ENCODE peak calls at places on chromosomes 2 and 18, in ten cellular contexts. V, X, P, R, J, I, B, A, E and C are unnamed samples.

GRCh38 chr2:126901459-126901858 is 2.8 kb downstream of the TEX51 start:
- DNase-seq in V (no peak), X (no peak), P (no peak), R (no peak), J (no peak), I (no peak), B (no peak), A (no peak), E (no peak), C (no peak)

GRCh38 chr2:41722668-41723369 is 325.0 kb upstream of the PKDCC start:
- DNase-seq in V (peak; percentile 31), X (no peak), P (peak; percentile 94), R (peak; percentile 24), J (no peak), I (peak; percentile 11), B (no peak), A (no peak), E (no peak), C (no peak)

GRCh38 chr2:205778326-205778725 is 96.0 kb downstream of the NRP2 start:
- DNase-seq in V (no peak), X (no peak), P (no peak), R (no peak), J (peak; percentile 59), I (no peak), B (no peak), A (no peak), E (no peak), C (no peak)

GRCh38 chr2:240395896-240396622 is 39.4 kb upstream of the GPC1 start:
- DNase-seq in V (no peak), X (no peak), P (no peak), R (no peak), J (no peak), I (no peak), B (no peak), A (no peak), E (no peak), C (no peak)

GRCh38 chr18:47100214-47100831 is 50.0 kb downstream of the HDHD2 start:
- DNase-seq in V (peak; percentile 12), X (peak; percentile 68), P (peak; percentile 22), R (peak; percentile 44), J (peak; percentile 33), I (no peak), B (peak; percentile 56), A (peak; percentile 67), E (peak; percentile 44), C (peak; percentile 33)

GRCh38 chr2:195319112-195319460 is 337.9 kb upstream of the SLC39A10 start:
- DNase-seq in V (peak; percentile 5), X (no peak), P (no peak), R (peak; percentile 42), J (no peak), I (no peak), B (peak; percentile 67), A (no peak), E (no peak), C (no peak)

GRCh38 chr2:132429941-132430573 is 13.5 kb downstream of the GPR39 start:
- DNase-seq in V (no peak), X (no peak), P (no peak), R (no peak), J (no peak), I (no peak), B (no peak), A (no peak), E (no peak), C (no peak)

GRCh38 chr2:127770973-127771735 is 39.8 kb downstream of the WDR33 start:
- DNase-seq in V (peak; percentile 69), X (no peak), P (peak; percentile 38), R (peak; percentile 92), J (no peak), I (no peak), B (no peak), A (no peak), E (no peak), C (no peak)

GRCh38 chr18:38933322-38933721 is 1367.7 kb upstream of the CELF4 start:
- DNase-seq in V (no peak), X (no peak), P (no peak), R (no peak), J (no peak), I (no peak), B (no peak), A (no peak), E (no peak), C (no peak)

GRCh38 chr2:53593891-53594585 is 173.6 kb upstream of the CHAC2 start:
- DNase-seq in V (peak; percentile 23), X (no peak), P (peak; percentile 40), R (peak; percentile 20), J (no peak), I (no peak), B (no peak), A (no peak), E (no peak), C (no peak)

GRCh38 chr18:50372743-50373142 is 2.1 kb upstream of the SKA1 start:
- DNase-seq in V (no peak), X (no peak), P (no peak), R (no peak), J (no peak), I (no peak), B (no peak), A (no peak), E (no peak), C (no peak)

GRCh38 chr18:24230766-24231165 is 91.9 kb downstream of the CABYR start:
- DNase-seq in V (no peak), X (no peak), P (no peak), R (no peak), J (no peak), I (no peak), B (no peak), A (no peak), E (no peak), C (no peak)

GRCh38 chr2:204425821-204426220 is 119.5 kb upstream of the PARD3B start:
- DNase-seq in V (no peak), X (no peak), P (no peak), R (no peak), J (no peak), I (no peak), B (no peak), A (no peak), E (no peak), C (no peak)

GRCh38 chr18:2657788-2658458 is 2.4 kb downstream of the SMCHD1 start:
- DNase-seq in V (peak; percentile 41), X (no peak), P (peak; percentile 79), R (peak; percentile 92), J (no peak), I (no peak), B (peak; percentile 35), A (no peak), E (no peak), C (no peak)

GRCh38 chr2:118988706-118989105 is 46.7 kb downstream of the MARCO start:
- DNase-seq in V (no peak), X (no peak), P (no peak), R (no peak), J (peak; percentile 19), I (no peak), B (no peak), A (no peak), E (no peak), C (no peak)

GRCh38 chr2:114651933-114652332 is 209.5 kb downstream of the DPP10 start:
- DNase-seq in V (no peak), X (no peak), P (no peak), R (no peak), J (no peak), I (no peak), B (no peak), A (no peak), E (no peak), C (no peak)